ENCODE peak calls at places on chromosomes 1 and 21, in eight cellular contexts. R, L, N, Z, C, W, A and S are unnamed samples.

GRCh38 chr1:62599044-62599443 is 1.7 kb downstream of the ANGPTL3 start:
- DNase-seq in R (no peak), L (no peak), N (no peak), Z (no peak), C (no peak), W (no peak), A (no peak), S (no peak)

GRCh38 chr1:21864730-21865129 is 52.7 kb downstream of the LDLRAD2 start:
- DNase-seq in R (no peak), L (no peak), N (no peak), Z (no peak), C (no peak), W (no peak), A (no peak), S (no peak)

GRCh38 chr1:96843196-96843595 is 121.6 kb downstream of the PTBP2 start:
- DNase-seq in R (no peak), L (no peak), N (peak; percentile 26), Z (no peak), C (peak; percentile 34), W (no peak), A (no peak), S (peak; percentile 75)

GRCh38 chr1:89780721-89781120 is 40.1 kb upstream of the LRRC8D start:
- DNase-seq in R (no peak), L (no peak), N (peak; percentile 72), Z (no peak), C (peak; percentile 63), W (peak; percentile 32), A (no peak), S (peak; percentile 32)

GRCh38 chr1:39395357-39395831 is 96.0 kb upstream of the BMP8A start:
- DNase-seq in R (no peak), L (no peak), N (peak; percentile 70), Z (no peak), C (peak; percentile 85), W (no peak), A (peak; percentile 62), S (peak; percentile 85)

GRCh38 chr1:236064674-236065508 is at the start of gene NID1:
- DNase-seq in R (no peak), L (no peak), N (peak; percentile 33), Z (peak; percentile 88), C (peak; percentile 96), W (peak; percentile 24), A (peak; percentile 64), S (peak; percentile 89)

GRCh38 chr1:167659440-167659839 is 29.4 kb downstream of the RCSD1 start:
- DNase-seq in R (no peak), L (no peak), N (peak; percentile 15), Z (no peak), C (no peak), W (no peak), A (no peak), S (no peak)

GRCh38 chr21:45407629-45408247 is 2.8 kb downstream of the COL18A1 start:
- DNase-seq in R (no peak), L (no peak), N (no peak), Z (no peak), C (no peak), W (no peak), A (no peak), S (no peak)

GRCh38 chr1:221725683-221726330 is 16.1 kb downstream of the DUSP10 start:
- DNase-seq in R (no peak), L (no peak), N (peak; percentile 43), Z (no peak), C (no peak), W (no peak), A (no peak), S (peak; percentile 55)

GRCh38 chr1:150662811-150663210 is 33.4 kb upstream of the ENSA start:
- DNase-seq in R (no peak), L (no peak), N (no peak), Z (no peak), C (no peak), W (no peak), A (no peak), S (no peak)

GRCh38 chr1:201898240-201898894 is 9.7 kb downstream of the SHISA4 start:
- DNase-seq in R (no peak), L (no peak), N (no peak), Z (no peak), C (no peak), W (no peak), A (no peak), S (no peak)

GRCh38 chr1:235781807-235782206 is 84.9 kb downstream of the LYST start:
- DNase-seq in R (no peak), L (no peak), N (no peak), Z (no peak), C (no peak), W (no peak), A (no peak), S (no peak)

GRCh38 chr21:44700101-44701022 is 3.4 kb downstream of the KRTAP10-12 start:
- DNase-seq in R (no peak), L (no peak), N (no peak), Z (no peak), C (no peak), W (no peak), A (no peak), S (no peak)

GRCh38 chr1:27445177-27445936 is 44.6 kb downstream of the WASF2 start:
- DNase-seq in R (no peak), L (no peak), N (no peak), Z (no peak), C (no peak), W (no peak), A (no peak), S (no peak)

GRCh38 chr1:211928993-211929637 is 98.6 kb upstream of the LPGAT1 start:
- DNase-seq in R (no peak), L (no peak), N (no peak), Z (peak; percentile 46), C (no peak), W (no peak), A (peak; percentile 41), S (peak; percentile 26)

GRCh38 chr1:229192031-229192430 is 78.9 kb upstream of the RAB4A start:
- DNase-seq in R (no peak), L (no peak), N (peak; percentile 14), Z (no peak), C (peak; percentile 67), W (no peak), A (no peak), S (peak; percentile 23)

GRCh38 chr1:202126426-202126825 is 3.7 kb downstream of the GPR37L1 start:
- DNase-seq in R (no peak), L (no peak), N (no peak), Z (no peak), C (no peak), W (no peak), A (no peak), S (no peak)

GRCh38 chr1:147833231-147833840 is 69.3 kb upstream of the GJA8 start:
- DNase-seq in R (no peak), L (no peak), N (no peak), Z (no peak), C (no peak), W (no peak), A (no peak), S (no peak)